ENCODE peak calls at places on chromosomes 3 and 15, in four cellular contexts. V is K562, F is WTC11, Y is HepG2. Q is an unnamed sample.

GRCh38 chr3:129439381-129439816 is 349 bp downstream of the MBD4 start:
- DNase-seq in Y (no peak), V (peak; percentile 28), F (peak; percentile 37), Q (peak; percentile 15)

GRCh38 chr3:11953778-11954177 is 50.4 kb upstream of the SYN2 start:
- DNase-seq in F (no peak), Y (no peak), V (no peak), Q (no peak)

GRCh38 chr15:64740361-64741170 is 34.8 kb downstream of the RBPMS2 start:
- DNase-seq in V (peak; percentile 54), Y (peak; percentile 26), F (no peak), Q (peak; percentile 41)

GRCh38 chr15:74196175-74196574 is 6.4 kb downstream of the STRA6 start:
- DNase-seq in V (no peak), F (no peak), Y (peak; percentile 43), Q (peak; percentile 94)

GRCh38 chr15:71136159-71137137 is 21.2 kb downstream of the THSD4 start:
- DNase-seq in V (no peak), F (no peak), Y (no peak), Q (peak; percentile 84)

GRCh38 chr3:46845397-46845859 is 17.8 kb downstream of the MYL3 start:
- DNase-seq in V (peak; percentile 42), Y (no peak), F (peak; percentile 49), Q (no peak)

GRCh38 chr3:148884261-148884660 is 19.2 kb downstream of the CPA3 start:
- DNase-seq in F (no peak), Y (no peak), V (no peak), Q (no peak)

GRCh38 chr3:174242311-174243041 is 616.7 kb upstream of the NAALADL2 start:
- DNase-seq in V (no peak), Y (no peak), F (no peak), Q (no peak)

GRCh38 chr3:108008931-108009635 is 81.7 kb downstream of the CD47 start:
- DNase-seq in F (no peak), V (no peak), Y (no peak), Q (no peak)

GRCh38 chr3:11668243-11669232 is 24.8 kb upstream of the VGLL4 start:
- DNase-seq in V (no peak), F (no peak), Y (no peak), Q (no peak)

GRCh38 chr3:149881879-149882278 is 68.9 kb downstream of the RNF13 start:
- DNase-seq in Y (no peak), V (no peak), F (no peak), Q (no peak)

GRCh38 chr3:141279074-141279945 is 47.7 kb downstream of the PXYLP1 start:
- DNase-seq in F (no peak), Y (peak; percentile 23), V (no peak), Q (peak; percentile 41)

GRCh38 chr3:148309390-148310035 is 388.2 kb upstream of the AGTR1 start:
- DNase-seq in Y (peak; percentile 46), V (no peak), F (peak; percentile 46), Q (peak; percentile 7)

GRCh38 chr3:31546152-31546551 is 13.4 kb downstream of the STT3B start:
- DNase-seq in Y (no peak), F (no peak), V (no peak), Q (no peak)

GRCh38 chr15:22949074-22949547 is 31.1 kb downstream of the CYFIP1 start:
- DNase-seq in V (peak; percentile 73), Y (no peak), F (peak; percentile 39), Q (no peak)

GRCh38 chr15:80942746-80943565 is 46.7 kb downstream of the MESD start:
- DNase-seq in V (no peak), Y (no peak), F (no peak), Q (no peak)

GRCh38 chr15:89349212-89349558 is 14.6 kb upstream of the POLG start:
- DNase-seq in Y (no peak), V (no peak), F (no peak), Q (no peak)

GRCh38 chr3:42746455-42747450 is 26.3 kb downstream of the CCDC13 start:
- DNase-seq in V (no peak), F (no peak), Y (peak; percentile 54), Q (no peak)

GRCh38 chr3:114299421-114299820 is 5.6 kb downstream of the TIGIT start:
- DNase-seq in Y (peak; percentile 40), F (peak; percentile 40), V (peak; percentile 12), Q (peak; percentile 79)

GRCh38 chr3:108713801-108714200 is 43.4 kb downstream of the RETNLB start:
- DNase-seq in Y (no peak), F (no peak), V (no peak), Q (no peak)

GRCh38 chr15:79608041-79608440 is 175.9 kb downstream of the MINAR1 start:
- DNase-seq in F (no peak), Y (no peak), V (no peak), Q (no peak)

GRCh38 chr3:187458383-187458782 is 90.2 kb downstream of the RTP4 start:
- DNase-seq in Y (no peak), V (no peak), F (no peak), Q (no peak)

DNA sequence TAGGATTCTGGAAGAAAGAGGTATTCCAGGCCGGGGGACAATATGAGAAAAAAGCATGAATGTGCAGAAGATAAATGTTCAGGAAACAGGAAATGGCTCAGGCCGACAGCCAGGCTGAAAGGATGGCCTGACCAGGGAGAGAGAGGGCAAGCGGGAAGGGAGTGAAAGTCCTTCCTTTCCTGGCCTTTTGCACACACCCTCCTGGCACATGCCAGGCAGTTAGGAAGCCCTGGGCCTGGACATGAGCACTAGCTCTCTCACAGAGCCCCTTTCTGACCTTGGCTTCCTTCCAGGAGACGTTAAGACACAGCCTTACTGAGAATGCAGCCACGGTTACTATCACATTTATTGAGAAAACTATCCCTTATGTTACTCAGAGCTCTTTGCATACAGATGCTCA is 39.7 kb upstream of the SMAD3 start:
- DNase-seq in V (no peak), F (no peak), Y (no peak), Q (peak; percentile 34)
- TF ChIP-seq NR3C1 in V (no peak), F (no peak), Y (no peak), Q (no peak)

GRCh38 chr3:14235003-14235876 is 56.6 kb downstream of the LSM3 start:
- DNase-seq in V (no peak), Y (no peak), F (no peak), Q (no peak)

GRCh38 chr3:14237431-14237830 is 58.8 kb downstream of the LSM3 start:
- DNase-seq in Y (no peak), F (no peak), V (no peak), Q (no peak)

GRCh38 chr3:14231998-14232501 is 53.4 kb downstream of the LSM3 start:
- DNase-seq in V (no peak), F (no peak), Y (no peak), Q (no peak)

GRCh38 chr3:14235896-14236295 is 57.3 kb downstream of the LSM3 start:
- DNase-seq in Y (no peak), F (no peak), V (no peak), Q (no peak)

DNA sequence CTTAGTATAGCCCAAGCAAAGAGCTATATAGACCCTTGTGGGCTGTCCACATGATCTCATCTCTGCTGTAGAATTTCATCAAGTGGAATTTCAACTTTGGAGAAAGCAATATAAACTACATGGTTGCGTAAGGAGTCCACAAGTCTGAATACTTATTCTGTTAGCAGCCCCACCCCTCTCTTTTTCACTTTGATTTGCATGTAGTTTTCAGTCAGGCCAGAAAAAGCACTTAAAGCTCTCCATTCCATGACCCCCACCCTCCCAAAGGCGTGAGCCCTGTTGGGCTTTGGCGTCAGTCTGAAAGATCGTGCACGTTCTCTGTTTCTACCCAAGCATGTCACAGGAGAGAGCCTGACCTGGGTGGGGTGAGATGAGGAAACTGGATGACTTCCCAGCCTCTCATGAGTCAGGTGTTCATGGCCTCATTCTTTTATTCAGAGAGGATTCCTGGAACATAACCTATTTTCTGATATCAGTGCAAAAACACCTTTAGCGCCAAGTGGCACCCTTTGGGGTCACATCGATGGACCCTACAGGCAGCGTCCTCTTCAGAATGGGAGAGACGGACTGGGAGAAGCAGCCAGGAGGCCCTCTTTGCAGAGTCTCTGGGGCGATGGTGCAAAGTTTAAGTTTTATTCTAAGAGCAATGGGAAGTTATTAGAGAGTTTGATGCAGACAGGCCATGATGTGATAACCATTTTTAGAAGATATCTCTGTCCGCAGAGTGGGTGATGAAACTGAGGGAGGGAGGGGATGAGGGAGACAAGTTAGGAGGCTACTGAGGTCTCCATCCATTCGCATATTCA is 55.8 kb downstream of the LSM3 start:
- DNase-seq in Y (peak; percentile 16), V (no peak), F (no peak), Q (no peak)
- TF ChIP-seq NR3C1 in Y (no peak), V (no peak), F (no peak), Q (no peak)

DNA sequence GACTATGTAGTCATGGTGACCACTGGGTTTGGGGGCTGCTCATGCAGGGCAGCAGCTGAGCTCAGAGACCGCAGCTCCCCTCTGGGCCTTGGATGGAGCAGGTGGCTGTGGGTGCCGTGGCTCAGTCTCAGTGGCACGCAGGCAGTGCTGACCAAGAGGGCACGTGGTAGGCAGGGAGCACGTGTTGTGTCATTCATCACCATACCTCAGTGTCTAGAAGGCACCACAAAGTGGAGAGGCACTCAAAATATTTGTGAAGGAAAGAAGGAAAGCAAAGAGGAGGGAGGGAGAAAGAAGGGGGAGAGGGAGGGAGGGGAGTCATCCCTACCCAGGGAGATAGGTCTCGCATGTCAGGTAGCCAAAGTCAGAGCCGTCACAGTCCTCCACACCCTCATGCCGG is 26.1 kb downstream of the EAF1 start:
- DNase-seq in Y (no peak), V (no peak), F (no peak), Q (no peak)
- TF ChIP-seq NR3C1 in Y (no peak), V (no peak), F (no peak), Q (no peak)

GRCh38 chr15:48592221-48592731 is 53.2 kb downstream of the FBN1 start:
- DNase-seq in Y (no peak), F (no peak), V (no peak), Q (no peak)
- TF ChIP-seq NR3C1 in Y (no peak), F (no peak), V (no peak), Q (no peak)

DNA sequence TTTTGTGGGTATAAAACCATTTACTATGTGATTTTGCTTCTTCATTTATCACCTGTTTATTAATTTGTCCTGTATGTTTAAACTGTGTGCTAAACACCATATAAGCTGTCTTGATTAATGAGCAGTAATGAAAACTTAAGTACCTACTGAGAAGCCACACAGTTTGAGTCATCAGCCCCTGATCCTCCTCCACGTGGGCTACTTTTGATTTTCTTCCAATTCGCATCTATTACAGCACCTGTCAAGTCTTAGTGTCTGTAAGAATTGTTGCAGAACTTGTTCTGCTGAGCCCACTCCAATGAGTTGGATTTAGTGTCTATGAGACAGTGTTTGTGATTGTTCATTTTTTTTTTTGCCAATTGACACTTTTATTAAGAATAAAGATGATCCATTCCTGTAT is 16.8 kb downstream of the EPHA6 start:
- DNase-seq in V (no peak), Y (no peak), F (no peak), Q (no peak)
- TF ChIP-seq NR3C1 in V (no peak), Y (no peak), F (no peak), Q (no peak)

GRCh38 chr3:157145566-157145965 is 14.4 kb downstream of the CCNL1 start:
- DNase-seq in V (no peak), Y (no peak), F (no peak), Q (no peak)
- TF ChIP-seq NR3C1 in V (no peak), Y (no peak), F (no peak), Q (no peak)

GRCh38 chr3:130801473-130801872 is 54.8 kb upstream of the PIK3R4 start:
- DNase-seq in F (no peak), V (no peak), Y (no peak), Q (no peak)
- TF ChIP-seq NR3C1 in F (no peak), V (no peak), Y (no peak), Q (no peak)